ENCODE peak calls at places on chromosomes 13 and 19, in ten cellular contexts. One of them, this sample, is unnamed. For H3K9me3, the result is how much of the 10 kb centered on the place peaks cover.

GRCh38 chr13:28538932-28539331 is 44.0 kb upstream of the FLT1 start:
- DNase-seq in colonic mucosa: no peak
- DNase-seq in cardiac muscle cell: no peak
- DNase-seq in stomach: no peak
- DNase-seq in heart right ventricle: no peak
- DNase-seq in neuronal stem cell: no peak
- DNase-seq in fibroblast of lung: no peak
- DNase-seq in adipocyte: no peak
- DNase-seq in kidney: no peak
- DNase-seq in IMR-90: no peak
- DNase-seq in this sample: no peak

GRCh38 chr19:662962-663681 is at the start of gene RNF126:
- DNase-seq in colonic mucosa: peak
- DNase-seq in cardiac muscle cell: peak
- DNase-seq in stomach: peak
- DNase-seq in heart right ventricle: peak
- DNase-seq in neuronal stem cell: peak
- DNase-seq in fibroblast of lung: peak
- DNase-seq in adipocyte: peak
- DNase-seq in kidney: peak
- DNase-seq in IMR-90: peak
- DNase-seq in this sample: peak

GRCh38 chr13:63517376-63517775 is 2101.7 kb upstream of the PCDH20 start:
- DNase-seq in colonic mucosa: no peak
- DNase-seq in cardiac muscle cell: no peak
- DNase-seq in stomach: no peak
- DNase-seq in heart right ventricle: no peak
- DNase-seq in neuronal stem cell: no peak
- DNase-seq in fibroblast of lung: peak
- DNase-seq in adipocyte: peak
- DNase-seq in kidney: no peak
- DNase-seq in IMR-90: peak
- DNase-seq in this sample: peak

GRCh38 chr19:38592940-38593339 is 24.8 kb downstream of the MAP4K1 start:
- DNase-seq in colonic mucosa: no peak
- DNase-seq in cardiac muscle cell: no peak
- DNase-seq in stomach: no peak
- DNase-seq in heart right ventricle: no peak
- DNase-seq in neuronal stem cell: no peak
- DNase-seq in fibroblast of lung: no peak
- DNase-seq in adipocyte: no peak
- DNase-seq in kidney: no peak
- DNase-seq in IMR-90: no peak
- DNase-seq in this sample: no peak

GRCh38 chr13:73254827-73255226 is 196.0 kb downstream of the KLF5 start:
- DNase-seq in colonic mucosa: no peak
- DNase-seq in cardiac muscle cell: no peak
- DNase-seq in stomach: no peak
- DNase-seq in heart right ventricle: no peak
- DNase-seq in neuronal stem cell: no peak
- DNase-seq in fibroblast of lung: peak
- DNase-seq in adipocyte: no peak
- DNase-seq in kidney: no peak
- DNase-seq in IMR-90: no peak
- DNase-seq in this sample: no peak

GRCh38 chr19:17610384-17610783 is 54.9 kb downstream of the COLGALT1 start:
- DNase-seq in colonic mucosa: no peak
- DNase-seq in cardiac muscle cell: peak
- DNase-seq in stomach: no peak
- DNase-seq in heart right ventricle: no peak
- DNase-seq in neuronal stem cell: no peak
- DNase-seq in fibroblast of lung: no peak
- DNase-seq in adipocyte: peak
- DNase-seq in kidney: peak
- DNase-seq in IMR-90: peak
- DNase-seq in this sample: no peak

GRCh38 chr19:18338471-18339001 is 1.9 kb upstream of the PGPEP1 start:
- DNase-seq in colonic mucosa: no peak
- DNase-seq in cardiac muscle cell: no peak
- DNase-seq in stomach: no peak
- DNase-seq in heart right ventricle: no peak
- DNase-seq in neuronal stem cell: no peak
- DNase-seq in fibroblast of lung: no peak
- DNase-seq in adipocyte: no peak
- DNase-seq in kidney: no peak
- DNase-seq in IMR-90: no peak
- DNase-seq in this sample: no peak

GRCh38 chr19:34399886-34400285 is 4.3 kb upstream of the PDCD2L start:
- DNase-seq in colonic mucosa: no peak
- DNase-seq in cardiac muscle cell: no peak
- DNase-seq in stomach: no peak
- DNase-seq in heart right ventricle: no peak
- DNase-seq in neuronal stem cell: no peak
- DNase-seq in fibroblast of lung: no peak
- DNase-seq in adipocyte: no peak
- DNase-seq in kidney: peak
- DNase-seq in IMR-90: no peak
- DNase-seq in this sample: no peak

GRCh38 chr13:25768726-25769270 is 283.0 kb downstream of the SHISA2 start:
- DNase-seq in colonic mucosa: no peak
- DNase-seq in cardiac muscle cell: peak
- DNase-seq in stomach: no peak
- DNase-seq in heart right ventricle: no peak
- DNase-seq in neuronal stem cell: no peak
- DNase-seq in fibroblast of lung: peak
- DNase-seq in adipocyte: no peak
- DNase-seq in kidney: no peak
- DNase-seq in IMR-90: no peak
- DNase-seq in this sample: no peak

GRCh38 chr19:32404213-32404938 is 1.2 kb upstream of the DPY19L3 start:
- DNase-seq in colonic mucosa: no peak
- DNase-seq in cardiac muscle cell: peak
- DNase-seq in stomach: no peak
- DNase-seq in heart right ventricle: no peak
- DNase-seq in neuronal stem cell: peak
- DNase-seq in fibroblast of lung: peak
- DNase-seq in adipocyte: no peak
- DNase-seq in kidney: no peak
- DNase-seq in IMR-90: no peak
- DNase-seq in this sample: no peak

GRCh38 chr13:38350114-38350617 is 515 bp downstream of the UFM1 start:
- DNase-seq in colonic mucosa: peak
- DNase-seq in cardiac muscle cell: peak
- DNase-seq in stomach: peak
- DNase-seq in heart right ventricle: peak
- DNase-seq in neuronal stem cell: no peak
- DNase-seq in fibroblast of lung: peak
- DNase-seq in adipocyte: peak
- DNase-seq in kidney: peak
- DNase-seq in IMR-90: peak
- DNase-seq in this sample: no peak

GRCh38 chr19:43910884-43911283 is 24.2 kb downstream of the ZNF45 start:
- DNase-seq in colonic mucosa: no peak
- DNase-seq in cardiac muscle cell: no peak
- DNase-seq in stomach: no peak
- DNase-seq in heart right ventricle: no peak
- DNase-seq in neuronal stem cell: no peak
- DNase-seq in fibroblast of lung: no peak
- DNase-seq in adipocyte: no peak
- DNase-seq in kidney: no peak
- DNase-seq in IMR-90: no peak
- DNase-seq in this sample: no peak

GRCh38 chr13:42474954-42475353 is 99.0 kb upstream of the TNFSF11 start:
- DNase-seq in colonic mucosa: no peak
- DNase-seq in cardiac muscle cell: peak
- DNase-seq in stomach: no peak
- DNase-seq in heart right ventricle: no peak
- DNase-seq in neuronal stem cell: no peak
- DNase-seq in fibroblast of lung: peak
- DNase-seq in adipocyte: no peak
- DNase-seq in kidney: no peak
- DNase-seq in IMR-90: peak
- DNase-seq in this sample: peak

GRCh38 chr19:34556500-34556899 is 74.9 kb downstream of the WTIP start:
- DNase-seq in colonic mucosa: no peak
- DNase-seq in cardiac muscle cell: peak
- DNase-seq in stomach: no peak
- DNase-seq in heart right ventricle: peak
- DNase-seq in neuronal stem cell: no peak
- DNase-seq in fibroblast of lung: no peak
- DNase-seq in adipocyte: peak
- DNase-seq in kidney: no peak
- DNase-seq in IMR-90: no peak
- DNase-seq in this sample: no peak

DNA sequence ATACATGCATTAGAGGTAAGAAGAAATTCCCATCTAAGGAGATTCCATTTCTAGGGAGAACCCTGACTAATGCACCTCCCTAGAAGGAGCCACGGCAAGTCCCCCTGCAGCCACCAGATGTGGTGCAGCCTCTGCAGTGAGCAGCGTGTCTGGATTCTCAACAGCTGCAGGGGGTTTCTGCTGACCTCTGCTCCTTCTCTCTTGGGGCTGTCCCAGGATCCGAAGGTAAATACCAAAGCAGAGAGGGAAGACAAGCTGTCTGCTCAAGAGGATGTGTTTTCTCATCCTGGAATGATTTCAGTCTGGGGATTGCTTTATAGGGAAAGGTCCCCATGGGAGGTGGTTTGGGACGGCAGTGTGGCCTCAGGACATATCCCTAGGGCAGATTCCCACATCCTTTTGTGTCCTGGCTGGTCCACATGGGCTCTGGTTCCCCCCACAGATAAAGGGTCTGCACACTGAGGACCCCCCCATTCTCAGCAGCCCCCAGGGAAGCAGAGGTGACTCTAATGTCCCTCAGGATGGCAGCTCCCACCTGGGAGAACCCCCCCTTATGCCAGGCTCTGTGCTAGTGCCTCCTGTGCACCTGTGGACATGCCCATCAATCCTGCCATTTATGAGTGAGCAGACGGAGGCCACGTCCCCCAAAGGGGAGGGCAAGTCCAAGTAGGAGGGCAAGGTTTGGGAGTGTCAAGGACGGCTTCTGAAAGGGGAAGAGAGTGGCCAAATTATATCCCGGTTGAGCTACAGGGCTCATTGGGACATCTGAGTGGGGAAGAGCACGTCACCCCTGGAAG is 10.3 kb upstream of the OR10H5 start:
- DNase-seq in colonic mucosa: no peak
- DNase-seq in cardiac muscle cell: no peak
- DNase-seq in stomach: no peak
- DNase-seq in heart right ventricle: no peak
- DNase-seq in neuronal stem cell: no peak
- DNase-seq in fibroblast of lung: no peak
- DNase-seq in adipocyte: no peak
- DNase-seq in kidney: no peak
- DNase-seq in IMR-90: no peak
- DNase-seq in this sample: no peak
- H3K9me3 ChIP-seq in colonic mucosa: under half
- H3K9me3 ChIP-seq in cardiac muscle cell: under half
- H3K9me3 ChIP-seq in stomach: under half
- H3K9me3 ChIP-seq in heart right ventricle: under half
- H3K9me3 ChIP-seq in neuronal stem cell: under half
- H3K9me3 ChIP-seq in fibroblast of lung: under half
- H3K9me3 ChIP-seq in adipocyte: under half
- H3K9me3 ChIP-seq in kidney: under half
- H3K9me3 ChIP-seq in IMR-90: half or more
- H3K9me3 ChIP-seq in this sample: under half

GRCh38 chr13:19158006-19158405 is 23.6 kb downstream of the TUBA3C start:
- DNase-seq in colonic mucosa: no peak
- DNase-seq in cardiac muscle cell: no peak
- DNase-seq in stomach: no peak
- DNase-seq in heart right ventricle: no peak
- DNase-seq in neuronal stem cell: no peak
- DNase-seq in fibroblast of lung: no peak
- DNase-seq in adipocyte: no peak
- DNase-seq in kidney: peak
- DNase-seq in IMR-90: no peak
- DNase-seq in this sample: no peak
- H3K9me3 ChIP-seq in colonic mucosa: under half
- H3K9me3 ChIP-seq in cardiac muscle cell: under half
- H3K9me3 ChIP-seq in stomach: under half
- H3K9me3 ChIP-seq in heart right ventricle: under half
- H3K9me3 ChIP-seq in neuronal stem cell: under half
- H3K9me3 ChIP-seq in fibroblast of lung: under half
- H3K9me3 ChIP-seq in adipocyte: under half
- H3K9me3 ChIP-seq in kidney: under half
- H3K9me3 ChIP-seq in IMR-90: half or more
- H3K9me3 ChIP-seq in this sample: half or more

DNA sequence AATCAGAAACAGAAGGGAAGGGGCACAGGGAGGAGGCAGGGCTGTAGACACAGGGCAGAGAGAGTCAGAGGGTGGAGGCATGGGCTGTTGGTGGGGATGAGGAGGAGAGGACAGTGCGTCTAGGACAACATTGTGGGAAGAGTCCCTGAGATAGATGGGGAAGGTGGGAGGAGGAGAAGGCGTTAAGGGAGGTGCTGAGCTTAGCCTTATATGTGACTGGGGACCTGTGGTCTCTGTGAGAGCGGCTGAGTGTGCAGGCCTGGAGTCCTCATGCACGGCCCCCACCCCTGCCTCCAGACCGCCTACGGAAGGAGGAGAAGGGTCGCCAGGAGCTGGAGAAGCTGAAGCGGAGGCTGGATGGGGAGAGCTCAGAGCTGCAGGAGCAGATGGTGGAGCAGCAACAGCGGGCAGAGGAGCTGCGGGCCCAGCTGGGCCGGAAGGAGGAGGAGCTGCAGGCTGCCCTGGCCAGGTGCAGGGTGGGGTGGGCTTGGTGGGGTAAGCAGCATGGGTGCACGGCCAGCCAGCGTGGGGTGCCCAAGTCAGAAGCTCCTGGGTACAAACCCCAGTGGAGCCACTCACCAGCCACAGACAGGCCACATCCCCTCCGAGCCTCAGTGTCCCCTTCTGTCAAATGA is 56.8 kb downstream of the KCNC3 start:
- DNase-seq in colonic mucosa: no peak
- DNase-seq in cardiac muscle cell: no peak
- DNase-seq in stomach: no peak
- DNase-seq in heart right ventricle: no peak
- DNase-seq in neuronal stem cell: no peak
- DNase-seq in fibroblast of lung: no peak
- DNase-seq in adipocyte: no peak
- DNase-seq in kidney: peak
- DNase-seq in IMR-90: no peak
- DNase-seq in this sample: no peak
- H3K9me3 ChIP-seq in colonic mucosa: under half
- H3K9me3 ChIP-seq in cardiac muscle cell: under half
- H3K9me3 ChIP-seq in stomach: under half
- H3K9me3 ChIP-seq in heart right ventricle: under half
- H3K9me3 ChIP-seq in neuronal stem cell: under half
- H3K9me3 ChIP-seq in fibroblast of lung: under half
- H3K9me3 ChIP-seq in adipocyte: under half
- H3K9me3 ChIP-seq in kidney: under half
- H3K9me3 ChIP-seq in IMR-90: under half
- H3K9me3 ChIP-seq in this sample: under half

DNA sequence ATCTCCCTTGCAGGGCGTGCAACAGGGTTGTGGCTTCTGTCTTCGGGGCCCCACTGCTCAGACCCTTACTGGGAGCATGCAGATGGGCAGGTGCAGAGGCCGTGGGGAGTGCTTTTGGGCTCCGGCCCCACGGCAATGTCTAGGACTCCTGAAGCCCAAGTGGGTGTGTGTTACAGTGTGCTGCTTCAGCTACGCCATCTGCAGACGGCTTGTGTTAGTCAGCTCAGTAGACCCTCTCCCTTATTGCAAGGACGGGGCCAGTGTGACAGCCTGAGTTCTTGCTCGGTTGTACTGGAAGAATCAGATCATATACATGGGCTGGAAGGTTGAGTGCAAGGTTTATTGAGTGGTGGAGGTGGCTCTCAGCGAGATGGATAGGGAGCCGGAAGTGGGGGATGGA is 39.3 kb downstream of the DNAJC3 start:
- DNase-seq in colonic mucosa: no peak
- DNase-seq in cardiac muscle cell: no peak
- DNase-seq in stomach: no peak
- DNase-seq in heart right ventricle: no peak
- DNase-seq in neuronal stem cell: no peak
- DNase-seq in fibroblast of lung: no peak
- DNase-seq in adipocyte: no peak
- DNase-seq in kidney: peak
- DNase-seq in IMR-90: no peak
- DNase-seq in this sample: no peak
- H3K9me3 ChIP-seq in colonic mucosa: under half
- H3K9me3 ChIP-seq in cardiac muscle cell: under half
- H3K9me3 ChIP-seq in stomach: under half
- H3K9me3 ChIP-seq in heart right ventricle: under half
- H3K9me3 ChIP-seq in neuronal stem cell: under half
- H3K9me3 ChIP-seq in fibroblast of lung: under half
- H3K9me3 ChIP-seq in adipocyte: under half
- H3K9me3 ChIP-seq in kidney: under half
- H3K9me3 ChIP-seq in IMR-90: under half
- H3K9me3 ChIP-seq in this sample: under half

This sample was measured in AG04450.